ENCODE peak calls at places on chromosomes 2 and 18, in four cellular contexts. U, V, G and R are unnamed samples.

GRCh38 chr2:80573950-80574349 is 269.4 kb upstream of the LRRTM1 start:
- DNase-seq in U (no peak), G (no peak), V (no peak), R (no peak)

GRCh38 chr2:14427982-14428567 is 204.4 kb upstream of the LRATD1 start:
- DNase-seq in U (no peak), V (no peak), G (no peak), R (no peak)

GRCh38 chr2:46874236-46874929 is 41.2 kb downstream of the MCFD2 start:
- DNase-seq in U (no peak), G (no peak), V (no peak), R (no peak)

GRCh38 chr2:232261776-232262175 is 116.8 kb upstream of the ALPP start:
- DNase-seq in U (no peak), V (no peak), G (no peak), R (no peak)

GRCh38 chr2:111072220-111072871 is 48.4 kb upstream of the BCL2L11 start:
- DNase-seq in G (peak), U (no peak), V (no peak), R (no peak)

GRCh38 chr2:97693476-97693875 is 19.9 kb upstream of the ZAP70 start:
- DNase-seq in G (no peak), V (no peak), U (no peak), R (no peak)

GRCh38 chr2:7707723-7708122 is 790.5 kb downstream of the RNF144A start:
- DNase-seq in V (no peak), U (no peak), G (no peak), R (no peak)

GRCh38 chr2:166494140-166494544 is at the start of gene SCN7A:
- DNase-seq in V (peak), G (no peak), U (peak), R (peak)

GRCh38 chr2:211132046-211132445 is 575.6 kb downstream of the CPS1 start:
- DNase-seq in G (no peak), V (no peak), U (no peak), R (no peak)

GRCh38 chr18:13831864-13832508 is 8.0 kb downstream of the MC5R start:
- DNase-seq in U (no peak), V (no peak), G (no peak), R (no peak)

GRCh38 chr18:11747286-11747685 is 58.2 kb downstream of the GNAL start:
- DNase-seq in V (no peak), G (no peak), U (no peak), R (no peak)

GRCh38 chr18:11995445-11996189 is 14.3 kb downstream of the IMPA2 start:
- DNase-seq in G (no peak), U (peak), V (peak), R (peak)

GRCh38 chr2:196335238-196335637 is 163.9 kb upstream of the STK17B start:
- DNase-seq in U (no peak), V (no peak), G (peak), R (no peak)

GRCh38 chr18:48583568-48583967 is 44.7 kb downstream of the CTIF start:
- DNase-seq in G (no peak), U (no peak), V (no peak), R (no peak)

GRCh38 chr18:79570266-79571201 is 109.1 kb upstream of the CTDP1 start:
- DNase-seq in V (no peak), U (peak), G (no peak), R (no peak)

GRCh38 chr2:37324786-37325624 is at the start of gene PRKD3:
- DNase-seq in V (peak), G (no peak), U (peak), R (peak)

GRCh38 chr2:105755895-105756294 is 11.2 kb downstream of the NCK2 start:
- DNase-seq in V (no peak), U (no peak), G (no peak), R (no peak)

GRCh38 chr2:57448816-57449215 is 597.8 kb upstream of the VRK2 start:
- DNase-seq in G (no peak), V (no peak), U (no peak), R (no peak)

GRCh38 chr2:3148716-3149115 is 228.9 kb downstream of the EIPR1 start:
- DNase-seq in U (no peak), V (no peak), G (no peak), R (no peak)

GRCh38 chr2:3124921-3125760 is 252.5 kb downstream of the EIPR1 start:
- DNase-seq in G (no peak), V (no peak), U (no peak), R (no peak)

GRCh38 chr2:189951791-189952535 is 110.6 kb downstream of the MSTN start:
- DNase-seq in G (no peak), V (no peak), U (no peak), R (no peak)

GRCh38 chr2:237072067-237072931 is 13.4 kb upstream of the COPS8 start:
- DNase-seq in U (peak), G (peak), V (peak), R (peak)

GRCh38 chr2:128271186-128271890 is 47.3 kb downstream of the HS6ST1 start:
- DNase-seq in U (no peak), V (no peak), G (no peak), R (no peak)

GRCh38 chr2:20313659-20314058 is 37.0 kb downstream of the PUM2 start:
- DNase-seq in V (no peak), U (no peak), G (no peak), R (no peak)

GRCh38 chr2:128245816-128246215 is 72.9 kb downstream of the HS6ST1 start:
- DNase-seq in V (no peak), U (no peak), G (no peak), R (no peak)

GRCh38 chr2:96884299-96885156 is 14.6 kb upstream of the SEMA4C start:
- DNase-seq in U (no peak), G (no peak), V (no peak), R (no peak)

GRCh38 chr2:86366651-86367500 is 29.4 kb upstream of the REEP1 start:
- DNase-seq in G (no peak), U (no peak), V (no peak), R (no peak)

GRCh38 chr18:68944330-68944729 is 146.4 kb downstream of the CCDC102B start:
- DNase-seq in U (no peak), V (no peak), G (no peak), R (no peak)

GRCh38 chr2:164706522-164706921 is 85.2 kb upstream of the GRB14 start:
- DNase-seq in U (no peak), V (no peak), G (no peak), R (no peak)

GRCh38 chr2:101696272-101697123 is 1.0 kb upstream of the MAP4K4 start:
- DNase-seq in U (no peak), V (no peak), G (no peak), R (no peak)

GRCh38 chr2:121210691-121211090 is 74.3 kb downstream of the TFCP2L1 start:
- DNase-seq in V (no peak), U (no peak), G (no peak), R (no peak)
- TF ChIP-seq CTCF in V (no peak), U (no peak), G (no peak), R (no peak)

DNA sequence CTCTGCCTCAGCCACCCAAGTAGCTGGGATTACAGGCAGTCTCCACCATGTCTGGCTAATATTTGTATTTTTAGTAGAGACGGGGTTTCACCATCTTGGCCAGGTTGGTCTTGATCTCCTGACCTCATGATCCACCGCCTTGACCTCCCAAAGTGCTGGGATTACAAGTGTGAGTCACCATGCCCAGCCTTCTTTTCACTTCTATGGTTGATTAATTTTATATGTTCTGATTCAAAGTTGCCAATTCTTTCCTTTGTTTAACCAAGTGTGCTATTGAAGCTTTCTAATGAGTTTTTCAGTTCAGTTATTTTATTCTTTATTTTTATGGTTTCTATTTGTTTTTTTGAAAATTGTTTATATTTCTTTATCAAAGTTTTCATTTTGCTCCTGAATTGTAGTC is 133.1 kb upstream of the KCNJ3 start:
- DNase-seq in U (no peak), V (no peak), G (no peak), R (no peak)
- TF ChIP-seq CTCF in U (no peak), V (no peak), G (no peak), R (no peak)

GRCh38 chr2:172467382-172467781 is 40.0 kb downstream of the ITGA6 start:
- DNase-seq in V (no peak), G (no peak), U (no peak), R (no peak)

GRCh38 chr2:172473167-172473566 is 45.8 kb downstream of the ITGA6 start:
- DNase-seq in G (no peak), V (no peak), U (no peak), R (no peak)

GRCh38 chr2:172478353-172478752 is 51.0 kb downstream of the ITGA6 start:
- DNase-seq in U (no peak), G (no peak), V (no peak), R (no peak)

GRCh38 chr2:172471168-172471567 is 43.8 kb downstream of the ITGA6 start:
- DNase-seq in V (no peak), G (no peak), U (no peak), R (no peak)

DNA sequence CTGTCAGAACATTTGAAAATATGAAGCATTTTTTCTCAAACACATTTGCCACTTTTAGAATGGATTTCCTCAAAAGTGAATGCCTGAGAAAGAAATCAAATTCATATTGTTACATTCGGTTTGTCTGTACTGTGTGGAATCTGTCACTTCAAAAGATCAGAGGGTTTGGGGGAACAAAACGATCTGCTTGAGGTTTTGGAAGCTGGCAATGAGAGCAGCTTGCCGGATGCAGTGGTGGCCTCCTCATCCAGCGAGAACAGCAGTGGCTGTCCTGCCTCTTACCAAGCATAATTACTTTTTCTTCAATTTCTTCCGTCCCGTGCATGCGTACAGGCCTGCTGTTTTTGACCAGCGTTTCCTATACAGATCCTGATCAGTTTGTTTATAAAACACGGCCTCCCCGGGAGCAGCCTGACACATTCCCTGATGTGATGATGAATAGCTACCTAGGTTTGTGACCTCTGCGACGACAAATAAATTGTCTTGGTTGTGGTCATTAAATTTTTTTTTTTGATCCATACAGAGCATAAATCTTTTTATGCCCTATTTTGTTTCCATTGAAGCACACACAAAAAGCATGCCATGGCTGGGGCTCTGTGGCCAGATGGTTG is 45.2 kb downstream of the ITGA6 start:
- DNase-seq in V (no peak), G (no peak), U (no peak), R (no peak)
- TF ChIP-seq CTCF in V (no peak), G (no peak), U (no peak), R (no peak)

DNA sequence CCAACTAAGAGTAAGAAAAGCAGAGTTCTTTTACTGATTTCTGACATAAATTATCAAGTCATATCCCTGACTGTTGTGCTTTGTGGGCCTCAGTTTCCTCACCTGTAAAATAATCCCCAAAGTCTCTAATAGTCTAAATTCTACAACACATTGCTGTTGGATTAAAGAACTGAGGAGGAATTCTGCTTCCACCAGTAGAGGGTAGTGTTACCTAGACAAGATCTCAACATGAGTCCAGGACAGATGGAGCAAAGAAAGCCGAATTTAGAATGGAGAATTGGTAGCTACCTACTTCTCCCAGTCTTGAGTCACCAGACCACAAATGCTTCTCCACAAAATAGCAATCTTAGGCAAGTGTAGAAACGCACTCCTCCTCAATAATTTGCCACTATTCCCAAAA is 462.5 kb upstream of the FSHR start:
- DNase-seq in G (peak), U (no peak), V (peak), R (no peak)
- TF ChIP-seq CTCF in G (peak), U (peak), V (peak), R (peak)

DNA sequence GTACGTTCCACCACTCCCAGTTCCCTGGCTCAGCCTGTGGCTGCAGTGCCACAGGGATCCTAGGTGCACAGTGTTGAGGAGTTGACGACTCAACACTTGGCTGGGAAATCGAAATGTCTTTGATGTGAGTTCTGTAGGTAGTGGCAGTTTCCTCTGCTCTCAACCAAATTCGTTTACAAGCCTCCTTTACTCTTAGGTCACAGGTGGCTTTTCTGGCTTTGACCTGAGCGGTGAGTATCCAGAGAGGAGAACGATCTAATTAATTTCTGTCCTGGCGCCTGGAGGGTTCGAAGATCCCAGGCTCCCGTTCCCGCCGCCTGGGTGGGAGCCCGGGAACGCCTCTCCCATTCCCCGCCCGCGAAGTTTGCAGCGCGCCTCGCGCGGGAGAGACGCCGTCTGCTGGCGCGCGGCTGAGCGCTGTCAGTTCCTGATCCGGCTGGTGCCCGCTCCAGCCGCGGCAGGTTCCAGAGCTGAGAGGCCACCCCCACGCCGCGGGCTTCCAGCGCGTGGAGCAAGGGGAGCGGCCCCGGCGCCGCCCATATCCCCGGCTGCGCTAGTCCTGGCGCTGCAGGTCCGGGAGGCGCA is at the start of gene LAMA3:
- DNase-seq in V (peak), G (no peak), U (no peak), R (peak)
- TF ChIP-seq CTCF in V (no peak), G (peak), U (no peak), R (no peak)

DNA sequence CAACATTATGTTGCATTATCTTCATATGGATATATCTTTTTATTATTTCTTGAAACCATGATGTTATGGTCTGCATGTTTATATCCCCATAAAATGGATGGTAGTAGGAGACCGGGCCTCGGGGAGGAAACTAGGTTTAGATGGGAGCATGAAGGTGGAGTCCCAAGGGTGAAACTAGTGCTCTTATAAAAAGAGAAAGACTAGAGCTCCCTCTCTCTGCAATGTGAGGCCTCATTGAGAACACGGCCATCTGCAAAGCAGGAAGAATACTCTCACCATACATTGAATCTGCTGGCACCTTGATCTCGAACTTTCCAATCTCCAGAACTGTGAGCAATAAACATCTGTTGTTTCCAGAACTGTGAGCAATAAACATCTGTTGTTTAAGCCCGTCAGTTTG is 64.0 kb downstream of the NXPH2 start:
- DNase-seq in G (no peak), U (no peak), V (no peak), R (no peak)
- TF ChIP-seq CTCF in G (peak), U (no peak), V (no peak), R (no peak)

GRCh38 chr2:192197387-192197786 is 2.7 kb upstream of the TMEFF2 start:
- DNase-seq in V (no peak), G (no peak), U (no peak), R (no peak)
- TF ChIP-seq CTCF in V (no peak), G (peak), U (no peak), R (peak)

DNA sequence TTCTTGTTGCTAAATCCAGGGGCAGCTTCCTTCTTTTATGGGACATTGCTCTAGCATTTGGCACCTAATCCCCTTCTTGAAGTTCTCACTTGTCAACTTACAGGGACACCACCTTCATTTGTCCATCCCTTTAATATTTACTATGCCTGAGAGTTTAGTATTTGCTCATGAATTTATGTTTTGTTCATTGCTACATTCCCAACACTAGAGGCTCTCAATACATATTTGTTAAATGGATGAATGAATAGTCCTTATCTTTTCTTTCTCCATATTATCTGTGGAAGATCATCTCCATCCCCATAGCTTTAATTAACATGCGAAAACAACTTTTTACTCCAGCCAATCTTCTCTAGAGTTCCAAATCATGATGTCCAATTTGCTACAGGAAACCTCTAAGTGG is 5.4 kb downstream of the CWC22 start:
- DNase-seq in G (no peak), U (no peak), V (no peak), R (no peak)
- TF ChIP-seq CTCF in G (peak), U (no peak), V (no peak), R (no peak)

GRCh38 chr18:38545071-38545470 is 979.5 kb upstream of the CELF4 start:
- DNase-seq in V (peak), U (peak), G (no peak), R (no peak)
- TF ChIP-seq CTCF in V (peak), U (peak), G (peak), R (peak)